ENCODE peak calls at places on chromosomes 13 and 19, in five cellular contexts. D, V, Z, M and N are unnamed samples.
A peak's percentile ranks its signal among the peaks of the same experiment; 100 is the strongest.

GRCh38 chr19:3319643-3320353 is 46.6 kb upstream of the NFIC start:
- DNase-seq in V (no peak), Z (no peak), D (no peak), M (no peak), N (no peak)

GRCh38 chr19:29503140-29503758 is 22.5 kb upstream of the VSTM2B start:
- DNase-seq in D (no peak), M (no peak), Z (no peak), V (no peak), N (peak; percentile 6)

GRCh38 chr19:50562996-50563395 is 5.2 kb downstream of the LRRC4B start:
- DNase-seq in Z (no peak), V (no peak), M (no peak), D (no peak), N (no peak)

GRCh38 chr19:35442091-35442490 is 6.0 kb upstream of the FFAR2 start:
- DNase-seq in V (no peak), Z (no peak), M (peak; percentile 90), D (no peak), N (peak; percentile 90)

GRCh38 chr13:77000475-77000874 is 8.6 kb downstream of the CLN5 start:
- DNase-seq in M (no peak), V (no peak), Z (no peak), D (no peak), N (no peak)

GRCh38 chr13:112531263-112531794 is 56.6 kb downstream of the TUBGCP3 start:
- DNase-seq in Z (no peak), M (no peak), D (no peak), V (no peak), N (no peak)

GRCh38 chr19:43639507-43640423 is at the start of gene CADM4:
- DNase-seq in Z (peak; percentile 43), V (peak; percentile 33), D (peak; percentile 63), M (peak; percentile 75), N (peak; percentile 72)

GRCh38 chr19:11887247-11887617 is 350 bp upstream of the ZNF69 start:
- DNase-seq in D (no peak), Z (no peak), M (no peak), V (no peak), N (no peak)

GRCh38 chr13:109870281-109871017 is 84.1 kb upstream of the IRS2 start:
- DNase-seq in V (no peak), D (no peak), Z (no peak), M (no peak), N (no peak)

GRCh38 chr19:16273005-16273404 is 51.6 kb upstream of the KLF2 start:
- DNase-seq in V (no peak), Z (no peak), D (no peak), M (no peak), N (no peak)

GRCh38 chr19:23439623-23440022 is 44.4 kb upstream of the ZNF91 start:
- DNase-seq in Z (no peak), D (no peak), V (no peak), M (no peak), N (no peak)

GRCh38 chr19:19866599-19867248 is 1.0 kb downstream of the ZNF253 start:
- DNase-seq in M (peak; percentile 63), Z (peak; percentile 60), D (peak; percentile 43), V (peak; percentile 54), N (no peak)

GRCh38 chr19:30119180-30119920 is 177.3 kb downstream of the URI1 start:
- DNase-seq in V (no peak), D (no peak), Z (no peak), M (no peak), N (no peak)

GRCh38 chr19:18699403-18700054 is 16.0 kb downstream of the CRTC1 start:
- DNase-seq in D (no peak), V (no peak), Z (no peak), M (no peak), N (no peak)

GRCh38 chr19:52398091-52398461 is 427 bp downstream of the ZNF528 start:
- DNase-seq in D (peak; percentile 31), V (peak; percentile 8), M (no peak), Z (no peak), N (no peak)

GRCh38 chr19:13637664-13638063 is 126.7 kb upstream of the MRI1 start:
- DNase-seq in M (no peak), D (no peak), Z (no peak), V (no peak), N (no peak)

GRCh38 chr13:108968566-108968965 is 339.2 kb downstream of the MYO16 start:
- DNase-seq in Z (no peak), V (no peak), M (no peak), D (no peak), N (no peak)

GRCh38 chr19:17232258-17232657 is 6.2 kb downstream of the OCEL1 start:
- DNase-seq in V (no peak), D (no peak), Z (no peak), M (no peak), N (no peak)

GRCh38 chr13:77507931-77508776 is 27.4 kb upstream of the SCEL start:
- DNase-seq in V (no peak), M (no peak), Z (no peak), D (no peak), N (no peak)

GRCh38 chr13:46546084-46546786 is 6.7 kb upstream of the LRCH1 start:
- DNase-seq in V (no peak), D (no peak), Z (no peak), M (no peak), N (no peak)

GRCh38 chr19:5046339-5047039 is 77.6 kb downstream of the KDM4B start:
- DNase-seq in V (no peak), Z (no peak), D (peak; percentile 82), M (peak; percentile 81), N (peak; percentile 74)

GRCh38 chr19:3466630-3467029 is 13.7 kb downstream of the SMIM24 start:
- DNase-seq in M (no peak), D (no peak), Z (no peak), V (no peak), N (no peak)

GRCh38 chr13:91922969-91923592 is 524.7 kb downstream of the GPC5 start:
- DNase-seq in D (peak; percentile 19), M (no peak), V (no peak), Z (no peak), N (no peak)

GRCh38 chr19:3570619-3571018 is 2.1 kb upstream of the HMG20B start:
- DNase-seq in Z (no peak), M (no peak), D (no peak), V (no peak), N (no peak)

GRCh38 chr13:50678464-50679162 is 164.9 kb downstream of the DLEU7 start:
- DNase-seq in Z (no peak), V (no peak), M (no peak), D (no peak), N (no peak)

GRCh38 chr19:1104452-1105216 is 840 bp downstream of the GPX4 start:
- DNase-seq in V (peak; percentile 81), D (peak; percentile 93), Z (peak; percentile 78), M (peak; percentile 93), N (peak; percentile 88)